ENCODE peak calls at places on chromosomes 2 and 18, in seven cellular contexts. P, D, I, H, T, S and G are unnamed samples.

GRCh38 chr18:35201502-35201901 is 39.3 kb upstream of the ZNF397 start:
- DNase-seq in P (no peak), I (no peak), T (no peak), S (no peak), H (no peak), D (no peak), G (no peak)

GRCh38 chr2:119169717-119170116 is 11.2 kb upstream of the C1QL2 start:
- DNase-seq in H (no peak), S (no peak), D (no peak), T (no peak), I (no peak), P (no peak), G (no peak)

GRCh38 chr2:142044168-142044567 is 86.6 kb downstream of the LRP1B start:
- DNase-seq in P (no peak), S (no peak), H (no peak), D (no peak), T (no peak), I (no peak), G (no peak)

GRCh38 chr2:218872645-218873358 is 7.8 kb upstream of the WNT10A start:
- DNase-seq in H (no peak), I (no peak), T (peak), P (no peak), D (no peak), S (no peak), G (no peak)

GRCh38 chr2:111686994-111687393 is 197.0 kb downstream of the ANAPC1 start:
- DNase-seq in H (no peak), P (no peak), D (no peak), S (no peak), T (no peak), I (no peak), G (no peak)

GRCh38 chr2:71001592-71002570 is 7.2 kb upstream of the TEX261 start:
- DNase-seq in H (no peak), P (no peak), I (no peak), D (no peak), T (peak), S (peak), G (no peak)

GRCh38 chr2:167198009-167198408 is 309.7 kb downstream of the XIRP2 start:
- DNase-seq in P (no peak), H (no peak), I (no peak), T (no peak), D (no peak), S (no peak), G (no peak)

GRCh38 chr18:9617006-9617542 is 2.7 kb upstream of the PPP4R1 start:
- DNase-seq in S (no peak), D (no peak), T (no peak), I (no peak), H (no peak), P (no peak), G (no peak)

GRCh38 chr2:190123956-190124355 is 61.4 kb upstream of the MSTN start:
- DNase-seq in P (no peak), T (no peak), S (no peak), H (no peak), I (no peak), D (no peak), G (no peak)

GRCh38 chr2:135963841-135964240 is 21.6 kb downstream of the DARS1 start:
- DNase-seq in P (no peak), H (no peak), S (no peak), D (no peak), T (no peak), I (no peak), G (no peak)

GRCh38 chr2:197965756-197966155 is 161.4 kb downstream of the PLCL1 start:
- DNase-seq in T (no peak), D (no peak), S (no peak), I (no peak), H (no peak), P (no peak), G (no peak)

GRCh38 chr2:43171789-43172188 is 54.6 kb downstream of the ZFP36L2 start:
- DNase-seq in D (no peak), T (no peak), I (no peak), H (no peak), P (no peak), S (no peak), G (no peak)

GRCh38 chr2:123500346-123500745 is 524.7 kb upstream of the CNTNAP5 start:
- DNase-seq in I (no peak), S (no peak), T (no peak), P (no peak), D (no peak), H (no peak), G (no peak)

GRCh38 chr2:191251014-191251413 is 5.8 kb downstream of the MYO1B start:
- DNase-seq in S (no peak), T (no peak), H (no peak), P (no peak), I (no peak), D (no peak), G (no peak)

GRCh38 chr2:207163053-207163814 is 2.5 kb downstream of the KLF7 start:
- DNase-seq in S (no peak), I (peak), P (peak), D (no peak), H (peak), T (no peak), G (no peak)

GRCh38 chr2:170092475-170092874 is 85.5 kb upstream of the MYO3B start:
- DNase-seq in D (no peak), I (no peak), P (no peak), S (no peak), T (no peak), H (no peak), G (no peak)

GRCh38 chr2:58137221-58137620 is 90.6 kb downstream of the VRK2 start:
- DNase-seq in I (no peak), S (no peak), P (no peak), T (no peak), D (no peak), H (peak), G (no peak)

GRCh38 chr18:48161911-48162698 is 231.6 kb upstream of the SMAD2 start:
- DNase-seq in I (no peak), D (no peak), H (peak), T (no peak), S (peak), P (no peak), G (no peak)

GRCh38 chr18:9612215-9612830 is 2.0 kb downstream of the PPP4R1 start:
- DNase-seq in P (no peak), H (peak), I (no peak), D (no peak), T (peak), S (peak), G (peak)

GRCh38 chr2:20456049-20456665 is 9.3 kb downstream of the RHOB start:
- DNase-seq in D (no peak), T (no peak), H (peak), I (no peak), S (no peak), P (no peak), G (no peak)